ENCODE peak calls at places on chromosomes 11 and 22, in seven cellular contexts. F is sigmoid colon, Q is GM23338, I is HCT116, H is prostate gland, O is transverse colon, T is stomach. M is an unnamed sample.

GRCh38 chr11:74725701-74726100 is 5.5 kb downstream of the CHRDL2 start:
- DNase-seq in F (no peak), Q (no peak), I (no peak), H (no peak), O (no peak), T (no peak), M (no peak)

GRCh38 chr11:85893378-85893777 is 38.2 kb downstream of the CCDC83 start:
- DNase-seq in F (no peak), Q (peak; percentile 29), I (no peak), H (no peak), O (no peak), T (no peak), M (no peak)

GRCh38 chr11:28176231-28176853 is 68.2 kb downstream of the METTL15 start:
- DNase-seq in F (no peak), Q (no peak), I (peak; percentile 34), H (no peak), O (no peak), T (no peak), M (no peak)

GRCh38 chr11:69200331-69201047 is 44.8 kb downstream of the SMIM38 start:
- DNase-seq in F (peak; percentile 50), Q (peak; percentile 21), I (no peak), H (no peak), O (no peak), T (no peak), M (peak; percentile 52)

GRCh38 chr22:37894939-37895670 is 11.0 kb upstream of the MICALL1 start:
- DNase-seq in F (no peak), Q (peak; percentile 88), I (no peak), H (peak; percentile 57), O (no peak), T (peak; percentile 30), M (no peak)

GRCh38 chr22:42930810-42931420 is 73.8 kb upstream of the ARFGAP3 start:
- DNase-seq in F (no peak), Q (no peak), I (peak; percentile 46), H (no peak), O (no peak), T (no peak), M (no peak)

GRCh38 chr11:59615132-59615636 is 390 bp downstream of the OSBP start:
- DNase-seq in F (peak; percentile 77), Q (peak; percentile 73), I (peak; percentile 24), H (peak; percentile 43), O (peak; percentile 77), T (peak; percentile 72), M (no peak)

GRCh38 chr22:38114484-38115398 is 4.3 kb upstream of the BAIAP2L2 start:
- DNase-seq in F (peak; percentile 91), Q (peak; percentile 89), I (peak; percentile 37), H (peak; percentile 82), O (peak; percentile 90), T (peak; percentile 90), M (peak; percentile 77)

GRCh38 chr11:27977031-27977430 is 130.9 kb downstream of the KIF18A start:
- DNase-seq in F (no peak), Q (no peak), I (peak; percentile 45), H (no peak), O (no peak), T (no peak), M (no peak)

GRCh38 chr11:72971211-72971610 is 157.0 kb downstream of the ATG16L2 start:
- DNase-seq in F (no peak), Q (no peak), I (no peak), H (no peak), O (no peak), T (no peak), M (no peak)

GRCh38 chr11:122046846-122047245 is 69.2 kb downstream of the BLID start:
- DNase-seq in F (no peak), Q (no peak), I (no peak), H (no peak), O (no peak), T (no peak), M (no peak)

GRCh38 chr11:121337078-121337477 is 44.5 kb downstream of the SC5D start:
- DNase-seq in F (no peak), Q (no peak), I (no peak), H (no peak), O (no peak), T (no peak), M (no peak)

GRCh38 chr11:131664811-131665210 is 294.4 kb downstream of the NTM start:
- DNase-seq in F (peak; percentile 17), Q (no peak), I (no peak), H (no peak), O (no peak), T (peak; percentile 16), M (no peak)

GRCh38 chr11:68146010-68146540 is 24.9 kb upstream of the CHKA start:
- DNase-seq in F (peak; percentile 89), Q (no peak), I (no peak), H (peak; percentile 89), O (peak; percentile 96), T (peak; percentile 99), M (peak; percentile 55)

GRCh38 chr22:28904211-28904808 is 20.9 kb downstream of the ZNRF3 start:
- DNase-seq in F (no peak), Q (no peak), I (no peak), H (peak; percentile 81), O (no peak), T (no peak), M (peak; percentile 9)

GRCh38 chr11:9568161-9568853 is 5.2 kb upstream of the WEE1 start:
- DNase-seq in F (no peak), Q (no peak), I (no peak), H (no peak), O (no peak), T (no peak), M (no peak)

GRCh38 chr11:86978756-86979608 is 23.8 kb upstream of the FZD4 start:
- DNase-seq in F (no peak), Q (peak; percentile 44), I (peak; percentile 21), H (no peak), O (no peak), T (no peak), M (peak; percentile 82)

GRCh38 chr22:48576333-48577013 is 1251.2 kb downstream of the BRD1 start:
- DNase-seq in F (no peak), Q (peak; percentile 32), I (no peak), H (peak; percentile 27), O (no peak), T (no peak), M (no peak)

GRCh38 chr11:10379433-10379832 is 74.6 kb downstream of the ADM start:
- DNase-seq in F (no peak), Q (no peak), I (no peak), H (no peak), O (no peak), T (no peak), M (no peak)

GRCh38 chr22:19549428-19549827 is 25.2 kb upstream of the CLDN5 start:
- DNase-seq in F (no peak), Q (no peak), I (no peak), H (no peak), O (no peak), T (no peak), M (no peak)

GRCh38 chr22:30201970-30202369 is 44.6 kb downstream of the LIF start:
- DNase-seq in F (no peak), Q (no peak), I (no peak), H (no peak), O (no peak), T (peak; percentile 30), M (no peak)

GRCh38 chr11:68440254-68440653 is 20.3 kb upstream of the PPP6R3 start:
- DNase-seq in F (no peak), Q (no peak), I (no peak), H (no peak), O (no peak), T (no peak), M (no peak)

GRCh38 chr11:133168016-133168415 is 364.3 kb downstream of the OPCML start:
- DNase-seq in F (no peak), Q (no peak), I (no peak), H (no peak), O (no peak), T (no peak), M (no peak)

GRCh38 chr22:39534092-39534506 is 1.6 kb upstream of the RPS19BP1 start:
- DNase-seq in F (no peak), Q (peak; percentile 43), I (no peak), H (no peak), O (no peak), T (no peak), M (no peak)

GRCh38 chr11:20156876-20157613 is 3.2 kb downstream of the DBX1 start:
- DNase-seq in F (no peak), Q (peak; percentile 27), I (no peak), H (no peak), O (peak; percentile 20), T (no peak), M (no peak)
- H3K27ac ChIP-seq in F (no peak overlapping the region), Q (no peak overlapping the region), I (no peak overlapping the region), H (no peak overlapping the region), O (no peak overlapping the region), T (no peak overlapping the region), M (no peak overlapping the region)

GRCh38 chr11:65128182-65129145 is 5.9 kb downstream of the SYVN1 start:
- DNase-seq in F (peak; percentile 60), Q (no peak), I (no peak), H (no peak), O (no peak), T (no peak), M (no peak)
- TF ChIP-seq POLR2AphosphoS5 in F (no peak), Q (no peak), I (peak; percentile 15), H (no peak), O (no peak), T (no peak), M (no peak)

DNA sequence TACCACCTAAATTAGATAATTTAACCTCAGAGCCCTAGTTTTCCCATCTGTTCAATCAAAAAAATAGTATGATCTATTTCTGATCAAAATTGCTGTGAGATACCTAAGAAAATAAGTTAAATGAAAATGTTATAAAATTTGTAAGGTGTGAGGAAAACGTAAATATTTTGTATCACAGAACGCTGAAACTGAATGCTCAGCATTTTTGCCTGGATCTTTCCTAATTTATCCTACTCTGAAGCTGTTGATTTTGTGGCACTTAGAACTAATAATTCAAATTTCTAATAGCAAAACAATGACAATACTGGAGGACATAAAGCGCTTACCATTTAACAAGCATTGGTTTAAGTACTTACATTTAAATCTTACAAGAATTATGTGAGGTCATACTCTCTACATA is 674.2 kb downstream of the FAM181B start:
- DNase-seq in F (no peak), Q (no peak), I (no peak), H (no peak), O (no peak), T (no peak), M (no peak)
- H3K27ac ChIP-seq in F (no peak overlapping the region), Q (no peak overlapping the region), I (no peak overlapping the region), H (no peak overlapping the region), O (no peak overlapping the region), T (no peak overlapping the region), M (no peak overlapping the region)

GRCh38 chr11:80167766-80168165 is 726.9 kb upstream of the TENM4 start:
- DNase-seq in F (no peak), Q (peak; percentile 34), I (no peak), H (no peak), O (no peak), T (no peak), M (no peak)

DNA sequence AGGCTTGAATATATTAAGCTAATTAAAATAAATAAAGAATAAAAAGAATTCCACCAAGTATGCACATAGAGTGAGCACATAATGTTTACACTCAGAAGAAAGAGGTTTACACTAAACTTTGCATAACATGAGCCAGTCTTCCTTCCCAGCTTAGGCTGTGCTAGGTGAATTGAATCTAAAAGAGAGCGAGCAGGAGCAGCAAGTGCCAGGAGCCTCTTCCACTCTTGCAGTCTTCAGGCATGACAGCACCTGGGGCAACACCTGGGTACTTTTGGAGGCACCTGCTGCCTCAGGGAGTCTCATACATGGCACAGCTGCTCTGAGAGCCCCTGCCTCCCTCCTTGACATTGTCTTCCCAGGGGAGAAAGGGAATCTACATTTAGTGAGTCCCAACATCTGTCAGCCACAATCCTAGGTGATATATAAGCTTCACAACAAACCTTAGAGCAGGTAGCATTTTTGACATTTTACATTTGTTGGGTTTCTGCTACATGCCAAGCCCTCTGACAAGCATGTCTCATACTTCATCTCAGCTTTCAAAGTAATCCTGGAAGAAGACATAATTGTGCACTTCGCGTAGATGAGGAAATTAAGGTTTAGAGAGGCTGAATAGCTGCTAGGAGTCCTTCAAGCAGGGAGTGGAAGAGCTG is 732.8 kb upstream of the TENM4 start:
- DNase-seq in F (no peak), Q (peak; percentile 31), I (no peak), H (no peak), O (no peak), T (no peak), M (no peak)
- TF ChIP-seq POLR2AphosphoS5 in F (no peak), Q (no peak), I (no peak), H (no peak), O (no peak), T (no peak), M (no peak)